ENCODE peak calls at places on chromosomes 13 and 19, in seven cellular contexts. A, B, F, U, I, N and C are unnamed samples.

GRCh38 chr13:49791753-49792549 is 531 bp downstream of the KPNA3 start:
- DNase-seq in A (peak; percentile 4), U (no peak), I (peak; percentile 55), N (peak; percentile 14), F (peak; percentile 66), B (no peak), C (peak; percentile 58)

GRCh38 chr13:45004096-45004495 is 14.8 kb downstream of the GPALPP1 start:
- DNase-seq in U (no peak), F (no peak), N (no peak), A (no peak), I (no peak), B (no peak), C (no peak)

GRCh38 chr19:33666196-33666595 is 44.4 kb downstream of the CHST8 start:
- DNase-seq in A (no peak), U (no peak), N (no peak), B (no peak), F (no peak), I (no peak), C (no peak)

GRCh38 chr13:111337206-111337605 is 16.8 kb downstream of the TEX29 start:
- DNase-seq in U (peak; percentile 78), N (peak; percentile 92), I (no peak), A (no peak), F (no peak), B (no peak), C (no peak)

GRCh38 chr19:19321143-19321577 is 531 bp downstream of the MAU2 start:
- DNase-seq in U (no peak), A (no peak), B (peak; percentile 3), F (no peak), I (no peak), N (peak; percentile 19), C (peak; percentile 19)

GRCh38 chr13:21805733-21806132 is 134.9 kb downstream of the FGF9 start:
- DNase-seq in A (no peak), F (no peak), I (no peak), U (no peak), N (no peak), B (no peak), C (no peak)

GRCh38 chr13:27379694-27380596 is 44.5 kb upstream of the GTF3A start:
- DNase-seq in U (peak; percentile 38), A (peak; percentile 62), N (peak; percentile 59), I (peak; percentile 72), B (no peak), F (peak; percentile 73), C (peak; percentile 88)

GRCh38 chr19:4088975-4089374 is 22.3 kb upstream of the ZBTB7A start:
- DNase-seq in F (no peak), N (no peak), B (no peak), U (no peak), I (peak; percentile 65), A (no peak), C (no peak)

GRCh38 chr19:18833849-18834643 is 2.3 kb downstream of the UPF1 start:
- DNase-seq in N (no peak), A (no peak), F (no peak), I (peak; percentile 16), U (no peak), B (no peak), C (peak; percentile 50)

GRCh38 chr13:23770428-23770827 is 118.8 kb downstream of the MIPEP start:
- DNase-seq in N (no peak), A (no peak), F (no peak), U (no peak), I (no peak), B (no peak), C (no peak)

GRCh38 chr13:28719656-28720055 is 886 bp upstream of the SLC46A3 start:
- DNase-seq in I (no peak), N (peak; percentile 87), B (no peak), F (peak; percentile 3), U (peak; percentile 89), A (no peak), C (no peak)

GRCh38 chr19:56538761-56539263 is at the start of gene ZFP28:
- DNase-seq in A (no peak), B (no peak), I (peak; percentile 85), N (no peak), F (no peak), U (peak; percentile 1), C (peak; percentile 81)

GRCh38 chr13:83819156-83819555 is 63.1 kb downstream of the SLITRK1 start:
- DNase-seq in F (no peak), U (peak; percentile 34), A (no peak), B (no peak), I (no peak), N (peak; percentile 45), C (no peak)

GRCh38 chr19:5605362-5605761 is 17.2 kb downstream of the SAFB2 start:
- DNase-seq in U (no peak), A (no peak), B (no peak), N (no peak), F (no peak), I (no peak), C (no peak)

GRCh38 chr13:92719868-92720267 is 506.7 kb upstream of the GPC6 start:
- DNase-seq in U (no peak), A (peak; percentile 92), I (no peak), N (no peak), F (no peak), B (no peak), C (no peak)

GRCh38 chr19:4042731-4043082 is 24.0 kb downstream of the ZBTB7A start:
- DNase-seq in U (no peak), N (no peak), A (no peak), I (no peak), B (no peak), F (no peak), C (peak; percentile 65)

GRCh38 chr19:29546583-29547190 is 20.9 kb downstream of the VSTM2B start:
- DNase-seq in B (no peak), A (no peak), U (no peak), I (no peak), N (no peak), F (no peak), C (no peak)

GRCh38 chr19:3520166-3521103 is 14.3 kb downstream of the FZR1 start:
- DNase-seq in I (no peak), B (no peak), N (no peak), F (no peak), U (no peak), A (no peak), C (no peak)

GRCh38 chr13:73748404-73748803 is 385.8 kb downstream of the KLF12 start:
- DNase-seq in A (no peak), B (no peak), I (no peak), N (no peak), U (no peak), F (no peak), C (no peak)

GRCh38 chr13:45615501-45616101 is at the start of gene ERICH6B:
- DNase-seq in N (no peak), F (no peak), A (peak; percentile 54), U (peak; percentile 3), B (peak; percentile 69), I (no peak), C (no peak)

GRCh38 chr13:108807841-108808240 is 178.4 kb downstream of the MYO16 start:
- DNase-seq in U (peak; percentile 30), A (no peak), B (no peak), I (no peak), F (no peak), N (no peak), C (no peak)

GRCh38 chr19:36421749-36422481 is 3.5 kb upstream of the ZFP82 start:
- DNase-seq in B (no peak), I (no peak), A (no peak), U (no peak), N (no peak), F (no peak), C (no peak)

GRCh38 chr13:105598551-105598950 is 936.9 kb downstream of the EFNB2 start:
- DNase-seq in B (peak; percentile 77), U (no peak), A (no peak), I (no peak), N (peak; percentile 13), F (no peak), C (no peak)